ENCODE peak calls at places on chromosomes 4 and X, in nine cellular contexts. One of them, this sample, is unnamed.

GRCh38 chrX:38900719-38901118 is 99.5 kb downstream of the MID1IP1 start:
- DNase-seq in breast epithelium: no peak
- DNase-seq in MG63: no peak
- DNase-seq in neural progenitor cell: no peak
- DNase-seq in pancreas: no peak
- DNase-seq in Panc1: no peak
- DNase-seq in astrocyte of the spinal cord: no peak
- DNase-seq in foreskin fibroblast: no peak
- DNase-seq in AG04450: no peak
- DNase-seq in this sample: no peak

GRCh38 chr4:128452415-128452814 is 164.8 kb upstream of the PGRMC2 start:
- DNase-seq in breast epithelium: no peak
- DNase-seq in MG63: no peak
- DNase-seq in neural progenitor cell: no peak
- DNase-seq in pancreas: no peak
- DNase-seq in Panc1: no peak
- DNase-seq in astrocyte of the spinal cord: no peak
- DNase-seq in foreskin fibroblast: no peak
- DNase-seq in AG04450: no peak
- DNase-seq in this sample: no peak

GRCh38 chrX:43644124-43644701 is 11.9 kb upstream of the MAOA start:
- DNase-seq in breast epithelium: no peak
- DNase-seq in MG63: peak
- DNase-seq in neural progenitor cell: peak
- DNase-seq in pancreas: no peak
- DNase-seq in Panc1: no peak
- DNase-seq in astrocyte of the spinal cord: peak
- DNase-seq in foreskin fibroblast: peak
- DNase-seq in AG04450: no peak
- DNase-seq in this sample: no peak

GRCh38 chr4:64582492-64582891 is 173.2 kb upstream of the TECRL start:
- DNase-seq in breast epithelium: no peak
- DNase-seq in MG63: no peak
- DNase-seq in neural progenitor cell: peak
- DNase-seq in pancreas: no peak
- DNase-seq in Panc1: no peak
- DNase-seq in astrocyte of the spinal cord: no peak
- DNase-seq in foreskin fibroblast: no peak
- DNase-seq in AG04450: no peak
- DNase-seq in this sample: no peak

GRCh38 chr4:70945046-70945445 is 42.9 kb downstream of the MOB1B start:
- DNase-seq in breast epithelium: no peak
- DNase-seq in MG63: no peak
- DNase-seq in neural progenitor cell: no peak
- DNase-seq in pancreas: no peak
- DNase-seq in Panc1: no peak
- DNase-seq in astrocyte of the spinal cord: no peak
- DNase-seq in foreskin fibroblast: no peak
- DNase-seq in AG04450: no peak
- DNase-seq in this sample: no peak

GRCh38 chr4:46648088-46648744 is 258.3 kb upstream of the GABRA2 start:
- DNase-seq in breast epithelium: peak
- DNase-seq in MG63: peak
- DNase-seq in neural progenitor cell: peak
- DNase-seq in pancreas: no peak
- DNase-seq in Panc1: peak
- DNase-seq in astrocyte of the spinal cord: peak
- DNase-seq in foreskin fibroblast: no peak
- DNase-seq in AG04450: peak
- DNase-seq in this sample: no peak

GRCh38 chrX:53223955-53224859 is 800 bp downstream of the KDM5C start:
- DNase-seq in breast epithelium: no peak
- DNase-seq in MG63: peak
- DNase-seq in neural progenitor cell: peak
- DNase-seq in pancreas: no peak
- DNase-seq in Panc1: peak
- DNase-seq in astrocyte of the spinal cord: peak
- DNase-seq in foreskin fibroblast: peak
- DNase-seq in AG04450: peak
- DNase-seq in this sample: no peak

GRCh38 chr4:143188325-143189088 is 3.8 kb downstream of the USP38 start:
- DNase-seq in breast epithelium: no peak
- DNase-seq in MG63: no peak
- DNase-seq in neural progenitor cell: no peak
- DNase-seq in pancreas: no peak
- DNase-seq in Panc1: no peak
- DNase-seq in astrocyte of the spinal cord: peak
- DNase-seq in foreskin fibroblast: no peak
- DNase-seq in AG04450: no peak
- DNase-seq in this sample: no peak

GRCh38 chr4:138034871-138035270 is 207.3 kb downstream of the SLC7A11 start:
- DNase-seq in breast epithelium: no peak
- DNase-seq in MG63: no peak
- DNase-seq in neural progenitor cell: no peak
- DNase-seq in pancreas: no peak
- DNase-seq in Panc1: no peak
- DNase-seq in astrocyte of the spinal cord: no peak
- DNase-seq in foreskin fibroblast: peak
- DNase-seq in AG04450: no peak
- DNase-seq in this sample: no peak

GRCh38 chr4:75736862-75737261 is 12.5 kb downstream of the USO1 start:
- DNase-seq in breast epithelium: no peak
- DNase-seq in MG63: no peak
- DNase-seq in neural progenitor cell: no peak
- DNase-seq in pancreas: no peak
- DNase-seq in Panc1: no peak
- DNase-seq in astrocyte of the spinal cord: no peak
- DNase-seq in foreskin fibroblast: no peak
- DNase-seq in AG04450: no peak
- DNase-seq in this sample: no peak

GRCh38 chr4:38673109-38673978 is 9.3 kb downstream of the KLF3 start:
- DNase-seq in breast epithelium: no peak
- DNase-seq in MG63: peak
- DNase-seq in neural progenitor cell: no peak
- DNase-seq in pancreas: no peak
- DNase-seq in Panc1: no peak
- DNase-seq in astrocyte of the spinal cord: no peak
- DNase-seq in foreskin fibroblast: no peak
- DNase-seq in AG04450: no peak
- DNase-seq in this sample: no peak

GRCh38 chr4:38670939-38671593 is 7.1 kb downstream of the KLF3 start:
- DNase-seq in breast epithelium: no peak
- DNase-seq in MG63: no peak
- DNase-seq in neural progenitor cell: no peak
- DNase-seq in pancreas: no peak
- DNase-seq in Panc1: no peak
- DNase-seq in astrocyte of the spinal cord: no peak
- DNase-seq in foreskin fibroblast: no peak
- DNase-seq in AG04450: no peak
- DNase-seq in this sample: no peak

GRCh38 chr4:38672247-38673071 is 8.5 kb downstream of the KLF3 start:
- DNase-seq in breast epithelium: no peak
- DNase-seq in MG63: no peak
- DNase-seq in neural progenitor cell: peak
- DNase-seq in pancreas: peak
- DNase-seq in Panc1: no peak
- DNase-seq in astrocyte of the spinal cord: no peak
- DNase-seq in foreskin fibroblast: no peak
- DNase-seq in AG04450: no peak
- DNase-seq in this sample: no peak

GRCh38 chr4:38670061-38670894 is 6.3 kb downstream of the KLF3 start:
- DNase-seq in breast epithelium: no peak
- DNase-seq in MG63: no peak
- DNase-seq in neural progenitor cell: peak
- DNase-seq in pancreas: no peak
- DNase-seq in Panc1: no peak
- DNase-seq in astrocyte of the spinal cord: no peak
- DNase-seq in foreskin fibroblast: no peak
- DNase-seq in AG04450: no peak
- DNase-seq in this sample: no peak

GRCh38 chr4:38671594-38671943 is 7.6 kb downstream of the KLF3 start:
- DNase-seq in breast epithelium: no peak
- DNase-seq in MG63: no peak
- DNase-seq in neural progenitor cell: no peak
- DNase-seq in pancreas: no peak
- DNase-seq in Panc1: no peak
- DNase-seq in astrocyte of the spinal cord: no peak
- DNase-seq in foreskin fibroblast: no peak
- DNase-seq in AG04450: no peak
- DNase-seq in this sample: no peak
- H3K4me3 ChIP-seq in breast epithelium: no peak
- H3K4me3 ChIP-seq in MG63: no peak
- H3K4me3 ChIP-seq in neural progenitor cell: peak
- H3K4me3 ChIP-seq in pancreas: peak
- H3K4me3 ChIP-seq in Panc1: no peak
- H3K4me3 ChIP-seq in astrocyte of the spinal cord: no peak
- H3K4me3 ChIP-seq in foreskin fibroblast: no peak
- H3K4me3 ChIP-seq in AG04450: no peak
- H3K4me3 ChIP-seq in this sample: no peak

DNA sequence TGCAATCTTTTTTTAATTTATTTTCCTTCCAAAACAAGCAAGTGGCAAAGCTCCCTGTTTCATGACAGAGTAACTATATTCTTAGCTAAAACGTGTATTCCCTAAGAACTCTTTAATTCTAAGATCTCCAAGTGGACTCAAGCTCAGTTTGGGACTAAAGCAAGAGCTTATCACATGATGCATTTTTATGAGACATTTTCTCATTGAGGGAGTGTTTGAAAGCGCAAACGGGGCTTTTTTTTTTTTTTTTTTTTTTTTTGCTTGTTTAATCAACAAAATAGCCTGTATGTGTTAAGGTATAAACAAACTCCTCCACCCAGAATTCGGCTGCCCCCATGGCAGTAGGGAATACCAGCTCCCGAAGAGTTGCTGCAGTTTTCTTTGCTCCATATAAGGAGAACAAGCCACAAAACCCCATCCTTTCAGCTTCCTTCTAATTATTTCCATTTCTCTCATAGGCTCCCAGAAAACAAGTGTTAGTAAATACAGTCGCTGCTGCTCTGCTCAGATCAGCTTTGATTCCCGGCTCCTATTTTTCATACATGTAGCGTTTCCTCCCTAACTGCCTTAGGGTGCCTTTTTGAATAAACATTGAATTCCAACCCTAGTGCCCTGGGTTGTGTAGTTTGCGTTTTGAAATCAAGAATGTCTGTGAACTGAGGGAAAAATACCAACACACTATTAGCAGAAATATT is 669 bp upstream of the PPARGC1A start:
- DNase-seq in breast epithelium: no peak
- DNase-seq in MG63: no peak
- DNase-seq in neural progenitor cell: peak
- DNase-seq in pancreas: no peak
- DNase-seq in Panc1: no peak
- DNase-seq in astrocyte of the spinal cord: peak
- DNase-seq in foreskin fibroblast: no peak
- DNase-seq in AG04450: no peak
- DNase-seq in this sample: no peak
- H3K4me3 ChIP-seq in breast epithelium: peak
- H3K4me3 ChIP-seq in MG63: no peak
- H3K4me3 ChIP-seq in neural progenitor cell: peak
- H3K4me3 ChIP-seq in pancreas: peak
- H3K4me3 ChIP-seq in Panc1: no peak
- H3K4me3 ChIP-seq in astrocyte of the spinal cord: peak
- H3K4me3 ChIP-seq in foreskin fibroblast: peak
- H3K4me3 ChIP-seq in AG04450: peak
- H3K4me3 ChIP-seq in this sample: peak

GRCh38 chrX:44906542-44906941 is 33.6 kb downstream of the KDM6A start:
- DNase-seq in breast epithelium: no peak
- DNase-seq in MG63: no peak
- DNase-seq in neural progenitor cell: no peak
- DNase-seq in pancreas: no peak
- DNase-seq in Panc1: no peak
- DNase-seq in astrocyte of the spinal cord: no peak
- DNase-seq in foreskin fibroblast: no peak
- DNase-seq in AG04450: no peak
- DNase-seq in this sample: no peak
- H3K4me3 ChIP-seq in breast epithelium: no peak
- H3K4me3 ChIP-seq in MG63: no peak
- H3K4me3 ChIP-seq in neural progenitor cell: no peak
- H3K4me3 ChIP-seq in pancreas: no peak
- H3K4me3 ChIP-seq in Panc1: no peak
- H3K4me3 ChIP-seq in astrocyte of the spinal cord: no peak
- H3K4me3 ChIP-seq in foreskin fibroblast: no peak
- H3K4me3 ChIP-seq in AG04450: no peak
- H3K4me3 ChIP-seq in this sample: no peak

DNA sequence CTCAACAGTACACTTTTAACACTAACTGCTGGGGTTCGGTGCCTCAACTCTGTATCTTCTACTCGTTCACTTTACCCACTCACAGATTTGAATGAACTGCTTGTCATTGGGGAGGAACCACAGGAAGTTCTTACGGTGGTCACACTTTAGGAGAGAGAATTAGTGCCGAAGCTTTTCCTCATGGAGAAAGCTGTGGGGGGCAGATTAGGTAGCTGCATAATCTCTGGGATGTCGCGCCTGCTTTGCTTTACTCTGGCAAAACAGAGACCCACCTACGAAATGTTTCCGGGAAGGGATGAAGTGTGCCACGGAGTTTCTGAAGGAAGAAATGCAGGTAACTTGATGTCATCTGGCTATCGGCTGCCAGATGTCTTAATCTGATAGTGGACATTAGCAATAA is 949.7 kb upstream of the TENM3 start:
- DNase-seq in breast epithelium: no peak
- DNase-seq in MG63: no peak
- DNase-seq in neural progenitor cell: peak
- DNase-seq in pancreas: no peak
- DNase-seq in Panc1: no peak
- DNase-seq in astrocyte of the spinal cord: no peak
- DNase-seq in foreskin fibroblast: no peak
- DNase-seq in AG04450: no peak
- DNase-seq in this sample: no peak
- H3K4me3 ChIP-seq in breast epithelium: no peak
- H3K4me3 ChIP-seq in MG63: no peak
- H3K4me3 ChIP-seq in neural progenitor cell: no peak
- H3K4me3 ChIP-seq in pancreas: no peak
- H3K4me3 ChIP-seq in Panc1: no peak
- H3K4me3 ChIP-seq in astrocyte of the spinal cord: no peak
- H3K4me3 ChIP-seq in foreskin fibroblast: no peak
- H3K4me3 ChIP-seq in AG04450: no peak
- H3K4me3 ChIP-seq in this sample: no peak

DNA sequence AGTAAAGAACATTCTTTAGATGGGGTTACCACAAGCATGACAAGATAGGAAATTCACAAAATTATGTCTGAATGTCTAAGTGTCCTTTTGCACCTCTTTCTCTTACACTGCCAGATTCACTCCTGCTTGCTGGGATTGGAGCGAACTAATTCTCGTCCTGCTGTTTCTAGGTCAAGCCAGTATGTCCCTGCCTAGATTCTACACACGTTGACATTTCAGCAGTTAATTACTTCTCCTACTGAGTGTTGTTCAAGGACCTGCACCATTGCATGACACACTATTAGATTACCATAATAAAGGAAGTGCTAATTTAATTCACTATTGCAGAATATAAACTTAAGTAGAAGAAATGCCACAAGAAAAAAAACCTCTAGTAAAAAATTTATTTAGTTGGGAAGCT is 1911.7 kb downstream of the PCDH7 start:
- DNase-seq in breast epithelium: no peak
- DNase-seq in MG63: no peak
- DNase-seq in neural progenitor cell: peak
- DNase-seq in pancreas: no peak
- DNase-seq in Panc1: no peak
- DNase-seq in astrocyte of the spinal cord: no peak
- DNase-seq in foreskin fibroblast: no peak
- DNase-seq in AG04450: no peak
- DNase-seq in this sample: no peak
- H3K4me3 ChIP-seq in breast epithelium: no peak
- H3K4me3 ChIP-seq in MG63: no peak
- H3K4me3 ChIP-seq in neural progenitor cell: no peak
- H3K4me3 ChIP-seq in pancreas: no peak
- H3K4me3 ChIP-seq in Panc1: no peak
- H3K4me3 ChIP-seq in astrocyte of the spinal cord: no peak
- H3K4me3 ChIP-seq in foreskin fibroblast: no peak
- H3K4me3 ChIP-seq in AG04450: no peak
- H3K4me3 ChIP-seq in this sample: no peak

This sample was measured in esophagus squamous epithelium.